ENCODE peak calls at places on chromosomes 4 and X, in four cellular contexts. Z is right lobe of liver, I is tibial nerve, M is brain microvascular endothelial cell. J is an unnamed sample.

GRCh38 chrX:141405486-141405877 is 163.2 kb upstream of the SPANXC start:
- DNase-seq in Z (no peak), I (no peak), M (peak; percentile 2), J (peak; percentile 85)

GRCh38 chr4:174423257-174423944 is 98.9 kb downstream of the HPGD start:
- DNase-seq in Z (no peak), I (peak; percentile 61), M (peak; percentile 89), J (peak; percentile 58)

GRCh38 chr4:73470728-73471127 is 10.8 kb upstream of the AFM start:
- DNase-seq in Z (no peak), I (no peak), M (no peak), J (no peak)

GRCh38 chr4:139453041-139453370 is 915 bp upstream of the RAB33B start:
- DNase-seq in Z (no peak), I (peak; percentile 49), M (peak; percentile 72), J (no peak)

GRCh38 chrX:115525486-115525885 is 35.5 kb upstream of the PLS3 start:
- DNase-seq in Z (no peak), I (no peak), M (no peak), J (no peak)

GRCh38 chrX:53287493-53288138 is 6.2 kb upstream of the IQSEC2 start:
- DNase-seq in Z (peak; percentile 39), I (peak; percentile 18), M (peak; percentile 43), J (peak; percentile 45)

GRCh38 chrX:63258144-63258543 is 93.0 kb downstream of the SPIN4 start:
- DNase-seq in Z (no peak), I (no peak), M (no peak), J (no peak)

GRCh38 chr4:48944252-48944651 is 37.7 kb upstream of the OCIAD2 start:
- DNase-seq in Z (no peak), I (no peak), M (no peak), J (no peak)

GRCh38 chr4:19104176-19104575 is 1082.6 kb upstream of the LCORL start:
- DNase-seq in Z (no peak), I (no peak), M (no peak), J (no peak)

GRCh38 chr4:3252831-3253641 is 4.1 kb downstream of the MSANTD1 start:
- DNase-seq in Z (peak; percentile 10), I (no peak), M (no peak), J (no peak)

GRCh38 chr4:140125374-140125773 is 28.6 kb downstream of the MAML3 start:
- DNase-seq in Z (no peak), I (no peak), M (no peak), J (no peak)

GRCh38 chr4:146640021-146640425 is 1.3 kb downstream of the POU4F2 start:
- DNase-seq in Z (no peak), I (no peak), M (no peak), J (no peak)

GRCh38 chr4:7275490-7276154 is 83.3 kb downstream of the SORCS2 start:
- DNase-seq in Z (no peak), I (no peak), M (no peak), J (no peak)
- TF ChIP-seq CTCF in Z (no peak), I (peak; percentile 17), M (peak; percentile 15), J (no peak)

DNA sequence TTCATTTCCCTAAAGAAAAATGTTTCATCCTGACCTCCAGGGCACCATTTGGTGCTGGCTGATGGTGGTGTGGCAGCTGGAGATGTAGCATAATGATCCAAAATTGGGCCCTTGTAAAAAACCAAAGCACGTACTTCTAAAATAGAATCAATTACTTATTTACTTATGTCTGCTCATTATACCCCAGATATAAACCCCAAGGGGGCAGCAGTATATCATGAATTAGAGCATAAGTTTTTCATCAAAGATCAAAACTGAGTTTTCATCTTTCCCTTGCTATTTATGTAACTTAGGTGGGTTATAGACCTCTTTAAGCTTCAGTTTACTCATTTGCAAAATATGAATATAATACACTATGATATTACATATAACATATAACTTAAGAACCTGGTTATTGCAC is 241.1 kb downstream of the TACR3 start:
- DNase-seq in Z (no peak), I (no peak), M (no peak), J (peak; percentile 4)
- TF ChIP-seq CTCF in Z (no peak), I (no peak), M (peak; percentile 23), J (no peak)

GRCh38 chr4:186217733-186218293 is 9.5 kb upstream of the KLKB1 start:
- DNase-seq in Z (no peak), I (no peak), M (no peak), J (no peak)
- TF ChIP-seq CTCF in Z (no peak), I (no peak), M (no peak), J (no peak)

DNA sequence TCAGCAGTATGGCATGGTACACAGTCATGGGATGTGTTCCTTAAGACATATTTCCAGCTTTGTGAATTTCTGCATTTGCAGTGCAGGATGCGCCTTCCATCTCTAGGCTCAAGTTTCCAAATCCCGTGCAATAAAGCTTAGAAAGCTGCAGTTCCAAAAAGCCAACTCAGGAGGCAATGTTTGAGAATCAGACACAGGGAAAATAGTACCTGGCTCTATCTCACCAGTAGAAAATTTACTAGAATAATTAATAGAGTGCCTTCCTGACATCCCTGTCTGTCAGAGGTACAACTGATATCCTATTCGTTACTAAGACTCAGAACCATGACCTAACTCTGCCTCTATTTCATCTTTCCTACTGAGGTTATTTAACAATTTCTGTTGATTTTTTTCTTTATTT is 1333.0 kb downstream of the PCDH19 start:
- DNase-seq in Z (no peak), I (no peak), M (no peak), J (no peak)
- TF ChIP-seq CTCF in Z (no peak), I (no peak), M (no peak), J (no peak)

GRCh38 chr4:144574004-144574403 is 72.0 kb upstream of the HHIP start:
- DNase-seq in Z (no peak), I (no peak), M (no peak), J (peak; percentile 33)

GRCh38 chr4:144578681-144579080 is 67.3 kb upstream of the HHIP start:
- DNase-seq in Z (no peak), I (no peak), M (peak; percentile 57), J (no peak)

GRCh38 chr4:144574509-144574908 is 71.4 kb upstream of the HHIP start:
- DNase-seq in Z (no peak), I (no peak), M (no peak), J (no peak)

GRCh38 chr4:144572660-144573059 is 73.3 kb upstream of the HHIP start:
- DNase-seq in Z (no peak), I (no peak), M (no peak), J (no peak)

DNA sequence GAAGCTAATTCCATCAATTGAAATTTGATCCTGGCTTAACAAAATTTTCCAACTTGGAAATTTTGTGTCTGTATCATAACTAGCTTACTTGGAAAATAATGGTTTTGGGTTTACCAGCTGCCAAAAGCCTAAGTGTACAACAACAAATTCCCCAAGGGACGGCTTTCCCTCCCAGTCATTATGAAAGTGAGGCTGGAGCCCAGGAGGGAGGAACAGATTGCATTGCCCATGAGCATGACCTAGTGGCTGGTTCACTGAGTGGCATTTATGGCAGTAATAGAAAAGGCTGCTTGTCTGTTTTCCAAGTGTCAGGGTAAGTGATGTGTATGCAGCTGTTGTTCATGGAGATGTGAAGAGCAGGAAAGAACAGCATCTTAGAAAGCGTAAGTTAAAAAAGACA is 70.8 kb upstream of the HHIP start:
- DNase-seq in Z (no peak), I (no peak), M (no peak), J (peak; percentile 57)
- TF ChIP-seq CTCF in Z (peak; percentile 11), I (peak; percentile 33), M (peak; percentile 46), J (peak; percentile 46)

GRCh38 chr4:10593130-10593529 is 91.4 kb downstream of the CLNK start:
- DNase-seq in Z (no peak), I (no peak), M (no peak), J (no peak)

GRCh38 chr4:10587697-10588096 is 96.9 kb downstream of the CLNK start:
- DNase-seq in Z (no peak), I (no peak), M (no peak), J (no peak)

GRCh38 chr4:10589308-10589707 is 95.3 kb downstream of the CLNK start:
- DNase-seq in Z (no peak), I (no peak), M (peak; percentile 67), J (no peak)

GRCh38 chr4:10589808-10590207 is 94.8 kb downstream of the CLNK start:
- DNase-seq in Z (no peak), I (no peak), M (no peak), J (no peak)

GRCh38 chr4:10590896-10591295 is 93.7 kb downstream of the CLNK start:
- DNase-seq in Z (no peak), I (no peak), M (peak; percentile 74), J (no peak)
- TF ChIP-seq CTCF in Z (no peak), I (no peak), M (peak; percentile 38), J (no peak)

DNA sequence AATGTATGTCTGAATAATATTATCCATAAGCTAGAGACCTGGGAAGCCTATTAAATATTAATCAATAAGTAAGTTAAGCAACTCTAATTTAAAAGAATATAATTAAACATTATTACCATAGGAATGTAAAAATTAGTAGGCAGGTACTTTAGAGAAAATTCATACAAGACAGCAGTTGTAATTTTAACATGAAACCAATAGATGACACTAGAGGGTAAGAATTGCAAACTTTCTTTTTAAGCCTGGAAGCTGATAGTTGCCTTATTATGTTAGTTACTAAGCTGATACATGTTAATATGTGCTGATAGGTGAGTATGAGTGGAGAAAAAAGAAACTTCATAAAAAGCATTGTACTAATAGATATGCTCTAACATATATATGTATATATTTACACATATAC is 1157.4 kb downstream of the FAM133A start:
- DNase-seq in Z (no peak), I (no peak), M (no peak), J (no peak)
- TF ChIP-seq CTCF in Z (peak; percentile 49), I (no peak), M (no peak), J (no peak)

DNA sequence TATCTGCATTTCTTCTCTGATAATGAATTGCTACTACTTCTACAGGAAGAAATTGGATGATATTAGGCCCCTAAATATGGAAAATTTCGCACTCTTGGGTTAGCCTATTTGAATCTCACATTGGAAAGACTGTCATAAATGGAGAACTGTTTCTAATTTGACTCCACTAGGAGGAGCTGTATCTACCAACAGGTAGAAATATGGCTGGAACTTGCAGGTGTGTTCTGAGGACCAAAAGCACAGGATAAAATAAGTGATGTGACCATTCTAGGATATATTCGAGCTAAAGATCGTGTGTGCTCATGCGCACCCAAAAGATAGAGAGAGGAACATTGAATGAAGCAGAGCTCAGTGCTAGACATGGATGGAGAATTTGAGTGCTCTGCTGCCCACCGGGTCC is 4.8 kb upstream of the NKAP start:
- DNase-seq in Z (no peak), I (no peak), M (no peak), J (no peak)
- TF ChIP-seq CTCF in Z (peak; percentile 13), I (no peak), M (no peak), J (no peak)